ENCODE peak calls at places on chromosomes 2 and 18, in four cellular contexts. G is NCI-H2171; Q is CD4-positive, alpha-beta T cell; T is fibroblast of lung. P is an unnamed sample.

GRCh38 chr2:68994864-68995263 is 18.1 kb upstream of the ANTXR1 start:
- DNase-seq in G (no peak), Q (no peak), T (peak; percentile 94), P (no peak)

GRCh38 chr2:109287838-109288237 is 158.8 kb downstream of the SH3RF3 start:
- DNase-seq in T (no peak), G (no peak), Q (no peak), P (no peak)

GRCh38 chr2:163778045-163778753 is 42.4 kb upstream of the FIGN start:
- DNase-seq in Q (no peak), T (peak; percentile 98), G (no peak), P (no peak)

GRCh38 chr2:39530423-39530866 is 93.4 kb upstream of the MAP4K3 start:
- DNase-seq in Q (no peak), T (peak; percentile 62), G (no peak), P (no peak)

GRCh38 chr2:11234309-11234708 is 79.0 kb downstream of the SLC66A3 start:
- DNase-seq in Q (no peak), T (no peak), G (no peak), P (no peak)

GRCh38 chr2:40797115-40797514 is 345.2 kb upstream of the SLC8A1 start:
- DNase-seq in T (peak; percentile 38), Q (no peak), G (no peak), P (no peak)

GRCh38 chr2:100987536-100987935 is 14.6 kb upstream of the RPL31 start:
- DNase-seq in Q (no peak), G (no peak), T (no peak), P (peak; percentile 12)

GRCh38 chr18:30328839-30329238 is 713.7 kb downstream of the DSC3 start:
- DNase-seq in T (peak; percentile 47), Q (no peak), G (no peak), P (no peak)

P was measured in natural killer cell treated with Interleukin-12 subunit alpha and Interleukin-12 subunit beta and Interleukin-15 and Interleukin-18, amount 100 ng/mL, for 72 hours.